ENCODE peak calls at places on chromosome 17, in six cellular contexts. Z is fibroblast of mammary gland, C is AG10803, D is cardiac muscle cell, S is mammary epithelial cell, T is MM.1S. R is an unnamed sample.

GRCh38 chr17:41678907-41679739 is 9.6 kb upstream of the EIF1 start:
- DNase-seq in C (peak; percentile 59), Z (peak; percentile 48), T (peak; percentile 87), S (peak; percentile 77), D (peak; percentile 66), R (peak; percentile 89)

GRCh38 chr17:80476877-80477646 is 655 bp upstream of the NPTX1 start:
- DNase-seq in Z (no peak), D (no peak), S (no peak), C (no peak), T (no peak), R (no peak)

GRCh38 chr17:79146562-79146961 is 71.9 kb downstream of the ENGASE start:
- DNase-seq in D (no peak), T (no peak), S (no peak), C (no peak), Z (no peak), R (no peak)

GRCh38 chr17:75093543-75094158 is 5.9 kb downstream of the SLC16A5 start:
- DNase-seq in T (no peak), C (no peak), S (no peak), D (no peak), Z (no peak), R (no peak)

GRCh38 chr17:16328997-16329396 is 24.3 kb downstream of the CENPV start:
- DNase-seq in D (peak; percentile 3), C (no peak), Z (peak; percentile 10), T (no peak), S (peak; percentile 11), R (no peak)

GRCh38 chr17:47694018-47694817 is at the start of gene TBKBP1:
- DNase-seq in Z (no peak), D (peak; percentile 81), C (peak; percentile 24), S (no peak), T (no peak), R (no peak)

GRCh38 chr17:35607239-35607817 is 20.2 kb downstream of the AP2B1 start:
- DNase-seq in C (no peak), Z (no peak), D (no peak), S (no peak), T (no peak), R (no peak)

GRCh38 chr17:38825762-38826247 is 684 bp upstream of the CWC25 start:
- DNase-seq in D (no peak), C (no peak), S (no peak), Z (no peak), T (no peak), R (no peak)

GRCh38 chr17:57400648-57401047 is 144.3 kb downstream of the MSI2 start:
- DNase-seq in C (no peak), T (no peak), S (no peak), D (no peak), Z (no peak), R (no peak)

GRCh38 chr17:7704601-7705268 is at the start of gene EFNB3:
- DNase-seq in T (no peak), Z (no peak), C (no peak), S (peak; percentile 38), D (peak; percentile 66), R (no peak)

GRCh38 chr17:32742686-32743538 is 134.0 kb downstream of the MYO1D start:
- DNase-seq in Z (peak; percentile 27), T (no peak), C (no peak), D (no peak), S (no peak), R (no peak)

GRCh38 chr17:869067-869466 is 86.9 kb downstream of the MRM3 start:
- DNase-seq in S (no peak), C (peak; percentile 82), T (no peak), D (peak; percentile 52), Z (peak; percentile 95), R (no peak)

GRCh38 chr17:61574542-61575351 is 16.3 kb downstream of the NACA2 start:
- DNase-seq in D (peak; percentile 54), C (peak; percentile 47), S (peak; percentile 57), T (no peak), Z (peak; percentile 47), R (no peak)

GRCh38 chr17:2043785-2044184 is 2.0 kb downstream of the OVCA2 start:
- DNase-seq in C (peak; percentile 88), S (peak; percentile 80), T (no peak), Z (peak; percentile 82), D (no peak), R (no peak)

GRCh38 chr17:21678451-21679081 is 13.8 kb upstream of the KCNJ18 start:
- DNase-seq in C (no peak), Z (no peak), S (no peak), T (no peak), D (no peak), R (peak; percentile 44)

GRCh38 chr17:1179635-1180433 is at the start of gene ABR:
- DNase-seq in T (no peak), D (peak; percentile 47), C (peak; percentile 24), S (peak; percentile 25), Z (no peak), R (no peak)

GRCh38 chr17:60971515-60972369 is 294.1 kb downstream of the BCAS3 start:
- DNase-seq in T (peak; percentile 56), Z (peak; percentile 76), D (peak; percentile 72), C (peak; percentile 48), S (peak; percentile 28), R (peak; percentile 31)

GRCh38 chr17:72117470-72117747 is 3.4 kb upstream of the SOX9 start:
- DNase-seq in C (no peak), T (no peak), D (no peak), Z (no peak), S (no peak), R (no peak)

GRCh38 chr17:72119280-72119962 is 1.4 kb upstream of the SOX9 start:
- DNase-seq in S (peak; percentile 32), T (no peak), C (no peak), D (no peak), Z (no peak), R (no peak)

GRCh38 chr17:72118588-72119279 is 2.1 kb upstream of the SOX9 start:
- DNase-seq in Z (peak; percentile 76), D (peak; percentile 93), S (peak; percentile 84), C (peak; percentile 80), T (peak; percentile 38), R (peak; percentile 37)

GRCh38 chr17:72116692-72117469 is 3.9 kb upstream of the SOX9 start:
- DNase-seq in S (peak; percentile 68), C (no peak), T (no peak), Z (no peak), D (peak; percentile 47), R (no peak)

DNA sequence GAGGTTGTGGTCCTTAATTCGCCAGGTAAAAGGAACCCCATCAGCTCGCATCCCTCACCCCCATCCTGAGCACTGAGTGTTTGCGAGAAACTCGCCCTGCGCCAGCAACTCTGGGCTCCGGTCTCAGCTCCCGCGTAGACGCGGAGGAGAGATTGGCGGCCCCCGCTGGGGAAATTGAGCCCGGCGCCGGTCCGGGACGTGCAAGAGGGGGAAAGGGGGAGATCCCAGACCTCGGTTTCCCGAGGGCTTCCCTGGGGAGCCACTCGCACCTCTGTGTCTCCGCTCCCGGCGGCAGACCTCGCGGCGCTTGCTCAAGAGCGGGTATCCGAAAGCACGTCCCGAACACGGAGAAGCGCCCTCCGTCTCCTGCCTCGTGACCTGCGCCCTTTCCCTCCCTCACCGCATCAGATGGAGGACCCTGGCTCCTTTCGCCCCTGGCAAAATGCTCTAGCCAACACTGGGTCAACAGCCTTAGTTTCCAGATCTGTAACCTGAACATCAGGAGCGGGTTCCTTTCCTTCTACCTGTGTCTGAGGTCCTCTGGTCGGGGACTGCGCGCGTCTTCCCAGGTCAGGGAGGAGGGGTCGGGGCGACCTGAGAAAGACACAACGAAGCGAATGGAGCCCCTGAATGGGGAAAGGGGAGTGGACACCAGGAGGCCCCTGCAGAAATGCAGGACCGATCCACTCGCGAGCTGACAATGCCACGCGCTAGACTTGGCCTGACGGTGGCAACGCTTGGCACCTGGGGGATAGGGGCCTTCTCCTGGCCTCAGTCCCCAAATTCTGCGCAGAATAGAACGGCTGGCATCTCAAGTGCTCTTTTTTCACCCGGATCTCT is 2.9 kb upstream of the SOX9 start:
- DNase-seq in S (peak; percentile 58), C (no peak), T (no peak), Z (no peak), D (no peak), R (no peak)
- H3K4me3 ChIP-seq in S (peak overlapping the region; percentile 44), C (peak overlapping the region; percentile 61), T (no peak overlapping the region), Z (peak overlapping the region; percentile 3), D (peak overlapping the region; percentile 22), R (no peak overlapping the region)

GRCh38 chr17:50148226-50149098 is 2.0 kb downstream of the PPP1R9B start:
- DNase-seq in S (peak; percentile 90), Z (no peak), D (peak; percentile 47), C (peak; percentile 31), T (peak; percentile 64), R (no peak)

GRCh38 chr17:50146230-50146926 is 4.1 kb downstream of the PPP1R9B start:
- DNase-seq in T (no peak), Z (no peak), D (no peak), C (no peak), S (no peak), R (no peak)

GRCh38 chr17:50149099-50149424 is 1.4 kb downstream of the PPP1R9B start:
- DNase-seq in D (no peak), Z (no peak), C (no peak), T (no peak), S (no peak), R (no peak)

GRCh38 chr17:50146927-50147640 is 3.4 kb downstream of the PPP1R9B start:
- DNase-seq in S (no peak), Z (no peak), T (no peak), C (no peak), D (no peak), R (no peak)

GRCh38 chr17:50147841-50148225 is 2.6 kb downstream of the PPP1R9B start:
- DNase-seq in D (peak; percentile 56), S (no peak), Z (no peak), C (peak; percentile 48), T (no peak), R (no peak)
- H3K4me3 ChIP-seq in D (peak overlapping the region; percentile 88), S (peak overlapping the region; percentile 42), Z (peak overlapping the region; percentile 77), C (peak overlapping the region; percentile 79), T (peak overlapping the region; percentile 78), R (no peak overlapping the region)

GRCh38 chr17:81967533-81968395 is 6.8 kb upstream of the NOTUM start:
- DNase-seq in C (peak; percentile 71), S (no peak), Z (peak; percentile 81), T (peak; percentile 79), D (peak; percentile 89), R (peak; percentile 91)
- H3K4me3 ChIP-seq in C (no peak overlapping the region), S (no peak overlapping the region), Z (no peak overlapping the region), T (no peak overlapping the region), D (no peak overlapping the region), R (peak overlapping the region; percentile 46)

GRCh38 chr17:28507567-28508195 is 1.5 kb downstream of the FOXN1 start:
- DNase-seq in S (peak; percentile 84), T (no peak), Z (no peak), D (no peak), C (no peak), R (no peak)

GRCh38 chr17:28503420-28503819 is 2.7 kb upstream of the FOXN1 start:
- DNase-seq in Z (no peak), D (no peak), S (no peak), T (no peak), C (no peak), R (no peak)

GRCh38 chr17:28506763-28507487 is 777 bp downstream of the FOXN1 start:
- DNase-seq in C (no peak), D (no peak), Z (no peak), T (no peak), S (no peak), R (no peak)

GRCh38 chr17:28508325-28508724 is 2.2 kb downstream of the FOXN1 start:
- DNase-seq in C (no peak), D (no peak), Z (no peak), T (no peak), S (no peak), R (no peak)

GRCh38 chr17:28505986-28506665 is at the start of gene FOXN1:
- DNase-seq in T (no peak), D (no peak), Z (no peak), S (no peak), C (no peak), R (no peak)
- H3K4me3 ChIP-seq in T (no peak within 1 kb of the TSS), D (no peak within 1 kb of the TSS), Z (no peak within 1 kb of the TSS), S (no peak within 1 kb of the TSS), C (no peak within 1 kb of the TSS), R (no peak within 1 kb of the TSS)